ENCODE peak calls at places on chromosome 3, in nine cellular contexts. One of them, this sample, is unnamed.

GRCh38 chr3:43378066-43378935 is 92.0 kb downstream of the SNRK start:
- DNase-seq in T-cell: peak; percentile 79
- DNase-seq in astrocyte of the cerebellum: no peak
- DNase-seq in stomach: peak; percentile 75
- DNase-seq in activated T-cell treated with anti-CD3 and anti-CD28 coated beads, Interleukin-2, amount 50 U/mL, for 1 hour: peak; percentile 70
- DNase-seq in DMS53: peak; percentile 27
- DNase-seq in EH: peak; percentile 47
- DNase-seq in activated CD4-positive, alpha-beta T cell treated with anti-CD3 and anti-CD28 coated beads, Interleukin-2, amount 50 U/mL, for 48 hours: peak; percentile 65
- DNase-seq in nephron progenitor cell: peak; percentile 38
- DNase-seq in this sample: peak; percentile 69

GRCh38 chr3:134367869-134368750 is 6.1 kb downstream of the AMOTL2 start:
- DNase-seq in activated T-cell treated with anti-CD3 and anti-CD28 coated beads, Interleukin-2, amount 50 U/mL, for 1 hour: no peak
- DNase-seq in stomach: no peak
- DNase-seq in activated CD4-positive, alpha-beta T cell treated with anti-CD3 and anti-CD28 coated beads, Interleukin-2, amount 50 U/mL, for 48 hours: no peak
- DNase-seq in EH: peak; percentile 48
- DNase-seq in astrocyte of the cerebellum: no peak
- DNase-seq in nephron progenitor cell: no peak
- DNase-seq in DMS53: no peak
- DNase-seq in T-cell: no peak
- DNase-seq in this sample: no peak

GRCh38 chr3:39138804-39139415 is 14.5 kb downstream of the CSRNP1 start:
- DNase-seq in stomach: peak; percentile 56
- DNase-seq in EH: no peak
- DNase-seq in activated CD4-positive, alpha-beta T cell treated with anti-CD3 and anti-CD28 coated beads, Interleukin-2, amount 50 U/mL, for 48 hours: no peak
- DNase-seq in DMS53: no peak
- DNase-seq in astrocyte of the cerebellum: no peak
- DNase-seq in nephron progenitor cell: no peak
- DNase-seq in activated T-cell treated with anti-CD3 and anti-CD28 coated beads, Interleukin-2, amount 50 U/mL, for 1 hour: peak; percentile 42
- DNase-seq in T-cell: no peak
- DNase-seq in this sample: no peak

GRCh38 chr3:118618247-118619040 is 416.2 kb downstream of the IGSF11 start:
- DNase-seq in DMS53: no peak
- DNase-seq in EH: no peak
- DNase-seq in T-cell: no peak
- DNase-seq in activated T-cell treated with anti-CD3 and anti-CD28 coated beads, Interleukin-2, amount 50 U/mL, for 1 hour: no peak
- DNase-seq in nephron progenitor cell: no peak
- DNase-seq in activated CD4-positive, alpha-beta T cell treated with anti-CD3 and anti-CD28 coated beads, Interleukin-2, amount 50 U/mL, for 48 hours: no peak
- DNase-seq in stomach: no peak
- DNase-seq in astrocyte of the cerebellum: no peak
- DNase-seq in this sample: no peak

GRCh38 chr3:28935141-28935540 is 345.7 kb upstream of the RBMS3 start:
- DNase-seq in T-cell: no peak
- DNase-seq in astrocyte of the cerebellum: no peak
- DNase-seq in stomach: no peak
- DNase-seq in activated T-cell treated with anti-CD3 and anti-CD28 coated beads, Interleukin-2, amount 50 U/mL, for 1 hour: no peak
- DNase-seq in EH: no peak
- DNase-seq in DMS53: no peak
- DNase-seq in nephron progenitor cell: no peak
- DNase-seq in activated CD4-positive, alpha-beta T cell treated with anti-CD3 and anti-CD28 coated beads, Interleukin-2, amount 50 U/mL, for 48 hours: no peak
- DNase-seq in this sample: no peak

GRCh38 chr3:17213102-17213501 is 328.3 kb downstream of the PLCL2 start:
- DNase-seq in stomach: no peak
- DNase-seq in EH: peak; percentile 43
- DNase-seq in astrocyte of the cerebellum: no peak
- DNase-seq in nephron progenitor cell: no peak
- DNase-seq in DMS53: no peak
- DNase-seq in activated T-cell treated with anti-CD3 and anti-CD28 coated beads, Interleukin-2, amount 50 U/mL, for 1 hour: no peak
- DNase-seq in activated CD4-positive, alpha-beta T cell treated with anti-CD3 and anti-CD28 coated beads, Interleukin-2, amount 50 U/mL, for 48 hours: no peak
- DNase-seq in T-cell: no peak
- DNase-seq in this sample: no peak

GRCh38 chr3:43423634-43424033 is 137.3 kb downstream of the SNRK start:
- DNase-seq in DMS53: no peak
- DNase-seq in astrocyte of the cerebellum: no peak
- DNase-seq in nephron progenitor cell: no peak
- DNase-seq in T-cell: no peak
- DNase-seq in activated CD4-positive, alpha-beta T cell treated with anti-CD3 and anti-CD28 coated beads, Interleukin-2, amount 50 U/mL, for 48 hours: no peak
- DNase-seq in stomach: no peak
- DNase-seq in activated T-cell treated with anti-CD3 and anti-CD28 coated beads, Interleukin-2, amount 50 U/mL, for 1 hour: no peak
- DNase-seq in EH: no peak
- DNase-seq in this sample: no peak

GRCh38 chr3:197001972-197002700 is 27.5 kb downstream of the MELTF start:
- DNase-seq in astrocyte of the cerebellum: no peak
- DNase-seq in stomach: no peak
- DNase-seq in T-cell: no peak
- DNase-seq in activated CD4-positive, alpha-beta T cell treated with anti-CD3 and anti-CD28 coated beads, Interleukin-2, amount 50 U/mL, for 48 hours: no peak
- DNase-seq in DMS53: peak; percentile 57
- DNase-seq in activated T-cell treated with anti-CD3 and anti-CD28 coated beads, Interleukin-2, amount 50 U/mL, for 1 hour: no peak
- DNase-seq in nephron progenitor cell: peak; percentile 33
- DNase-seq in EH: peak; percentile 29
- DNase-seq in this sample: peak; percentile 34

GRCh38 chr3:156615592-156616173 is 58.7 kb upstream of the TIPARP start:
- DNase-seq in activated CD4-positive, alpha-beta T cell treated with anti-CD3 and anti-CD28 coated beads, Interleukin-2, amount 50 U/mL, for 48 hours: no peak
- DNase-seq in T-cell: no peak
- DNase-seq in EH: peak; percentile 90
- DNase-seq in astrocyte of the cerebellum: peak; percentile 77
- DNase-seq in nephron progenitor cell: no peak
- DNase-seq in stomach: no peak
- DNase-seq in DMS53: peak; percentile 53
- DNase-seq in activated T-cell treated with anti-CD3 and anti-CD28 coated beads, Interleukin-2, amount 50 U/mL, for 1 hour: no peak
- DNase-seq in this sample: no peak